ENCODE peak calls at places on chromosome 10, in eight cellular contexts. Q is HT1080; J is AG04449; X is A172; O is foreskin fibroblast; G is activated CD8-positive, alpha-beta memory T cell treated with anti-CD3 and anti-CD28 coated beads for 24 hours; T is Daoy; I is T-cell. F is an unnamed sample.

GRCh38 chr10:100939763-100940344 is 27.1 kb downstream of the SLF2 start:
- DNase-seq in Q (no peak), J (peak), X (no peak), O (no peak), G (no peak), T (no peak), I (no peak), F (no peak)

GRCh38 chr10:132961864-132962622 is 19.7 kb upstream of the CFAP46 start:
- DNase-seq in Q (peak), J (no peak), X (no peak), O (peak), G (peak), T (peak), I (peak), F (peak)

GRCh38 chr10:97726636-97727178 is 10.2 kb upstream of the ZFYVE27 start:
- DNase-seq in Q (peak), J (no peak), X (peak), O (peak), G (no peak), T (peak), I (no peak), F (peak)

GRCh38 chr10:58554316-58554715 is 41.6 kb downstream of the BICC1 start:
- DNase-seq in Q (no peak), J (no peak), X (no peak), O (no peak), G (no peak), T (no peak), I (no peak), F (no peak)

GRCh38 chr10:112484399-112484798 is 37.4 kb downstream of the VTI1A start:
- DNase-seq in Q (no peak), J (no peak), X (no peak), O (no peak), G (no peak), T (no peak), I (no peak), F (no peak)

GRCh38 chr10:124478517-124478916 is 16.9 kb downstream of the LHPP start:
- DNase-seq in Q (no peak), J (no peak), X (no peak), O (no peak), G (no peak), T (no peak), I (no peak), F (no peak)

GRCh38 chr10:95447733-95448132 is 113.4 kb downstream of the SORBS1 start:
- DNase-seq in Q (no peak), J (no peak), X (no peak), O (no peak), G (no peak), T (peak), I (no peak), F (no peak)

GRCh38 chr10:5817322-5818047 is 4.3 kb upstream of the GDI2 start:
- DNase-seq in Q (no peak), J (no peak), X (no peak), O (no peak), G (peak), T (no peak), I (no peak), F (no peak)

GRCh38 chr10:132591166-132591971 is 53.8 kb downstream of the INPP5A start:
- DNase-seq in Q (peak), J (no peak), X (peak), O (peak), G (no peak), T (peak), I (no peak), F (no peak)

GRCh38 chr10:96612052-96612830 is 25.4 kb upstream of the TM9SF3 start:
- DNase-seq in Q (no peak), J (no peak), X (no peak), O (no peak), G (no peak), T (no peak), I (no peak), F (no peak)

GRCh38 chr10:4982764-4983226 is 19.6 kb downstream of the AKR1C1 start:
- DNase-seq in Q (no peak), J (no peak), X (peak), O (peak), G (no peak), T (peak), I (no peak), F (peak)

GRCh38 chr10:100781145-100781665 is 35.8 kb downstream of the PAX2 start:
- DNase-seq in Q (no peak), J (no peak), X (no peak), O (no peak), G (no peak), T (no peak), I (no peak), F (no peak)

GRCh38 chr10:79638318-79638717 is 27.6 kb downstream of the SFTPA1 start:
- DNase-seq in Q (no peak), J (no peak), X (no peak), O (no peak), G (no peak), T (no peak), I (no peak), F (no peak)

GRCh38 chr10:621500-621899 is 68.0 kb downstream of the DIP2C start:
- DNase-seq in Q (no peak), J (no peak), X (no peak), O (no peak), G (no peak), T (no peak), I (no peak), F (no peak)

GRCh38 chr10:132632851-132633684 is 95.5 kb downstream of the INPP5A start:
- DNase-seq in Q (no peak), J (no peak), X (peak), O (no peak), G (no peak), T (no peak), I (no peak), F (no peak)

GRCh38 chr10:5942471-5942870 is 34.9 kb downstream of the IL15RA start:
- DNase-seq in Q (no peak), J (no peak), X (no peak), O (no peak), G (no peak), T (no peak), I (no peak), F (no peak)

GRCh38 chr10:129939416-129940275 is 24.4 kb downstream of the EBF3 start:
- DNase-seq in Q (no peak), J (no peak), X (no peak), O (no peak), G (no peak), T (no peak), I (no peak), F (no peak)

GRCh38 chr10:123999956-124000615 is 93.3 kb downstream of the CHST15 start:
- DNase-seq in Q (no peak), J (no peak), X (no peak), O (no peak), G (no peak), T (no peak), I (no peak), F (no peak)

GRCh38 chr10:125201791-125202622 is 41.6 kb upstream of the CTBP2 start:
- DNase-seq in Q (no peak), J (no peak), X (no peak), O (no peak), G (no peak), T (no peak), I (no peak), F (no peak)

GRCh38 chr10:91672021-91672608 is 39.2 kb upstream of the PPP1R3C start:
- DNase-seq in Q (peak), J (peak), X (peak), O (peak), G (no peak), T (peak), I (no peak), F (no peak)

GRCh38 chr10:70838270-70838669 is 22.5 kb downstream of the SGPL1 start:
- DNase-seq in Q (no peak), J (no peak), X (no peak), O (no peak), G (no peak), T (no peak), I (no peak), F (no peak)

GRCh38 chr10:61047788-61048560 is 104.0 kb upstream of the RHOBTB1 start:
- DNase-seq in Q (peak), J (no peak), X (peak), O (no peak), G (no peak), T (no peak), I (no peak), F (no peak)

GRCh38 chr10:30282226-30282625 is 66.9 kb downstream of the MTPAP start:
- DNase-seq in Q (peak), J (no peak), X (no peak), O (no peak), G (no peak), T (no peak), I (no peak), F (no peak)

GRCh38 chr10:127877701-127878100 is 15.0 kb downstream of the CLRN3 start:
- DNase-seq in Q (peak), J (no peak), X (no peak), O (no peak), G (no peak), T (no peak), I (no peak), F (no peak)

GRCh38 chr10:89830623-89831022 is 129.2 kb downstream of the KIF20B start:
- DNase-seq in Q (no peak), J (no peak), X (no peak), O (no peak), G (no peak), T (no peak), I (no peak), F (no peak)

GRCh38 chr10:80589726-80590373 is 52.1 kb downstream of the SH2D4B start:
- DNase-seq in Q (no peak), J (no peak), X (no peak), O (no peak), G (no peak), T (no peak), I (no peak), F (no peak)

GRCh38 chr10:11578802-11579255 is 32.6 kb downstream of the USP6NL start:
- DNase-seq in Q (no peak), J (no peak), X (no peak), O (no peak), G (no peak), T (no peak), I (no peak), F (no peak)

GRCh38 chr10:125002044-125002422 is 60.1 kb downstream of the ZRANB1 start:
- DNase-seq in Q (no peak), J (no peak), X (no peak), O (no peak), G (no peak), T (no peak), I (no peak), F (no peak)

GRCh38 chr10:80131499-80131901 is 1.0 kb upstream of the PLAC9 start:
- DNase-seq in Q (no peak), J (no peak), X (peak), O (no peak), G (no peak), T (no peak), I (no peak), F (no peak)

GRCh38 chr10:75400163-75400768 is 1.3 kb downstream of the ZNF503 start:
- DNase-seq in Q (no peak), J (no peak), X (no peak), O (no peak), G (no peak), T (peak), I (no peak), F (no peak)

GRCh38 chr10:101287922-101288638 is 58.8 kb upstream of the LBX1 start:
- DNase-seq in Q (peak), J (no peak), X (no peak), O (no peak), G (no peak), T (peak), I (no peak), F (no peak)

GRCh38 chr10:59538623-59539022 is 171.0 kb downstream of the SLC16A9 start:
- DNase-seq in Q (no peak), J (no peak), X (no peak), O (no peak), G (no peak), T (no peak), I (no peak), F (no peak)

GRCh38 chr10:124949543-124949942 is 7.6 kb downstream of the ZRANB1 start:
- DNase-seq in Q (no peak), J (no peak), X (no peak), O (no peak), G (no peak), T (no peak), I (no peak), F (no peak)

GRCh38 chr10:13708256-13708990 is 121.7 kb downstream of the PRPF18 start:
- DNase-seq in Q (no peak), J (no peak), X (no peak), O (no peak), G (no peak), T (peak), I (no peak), F (no peak)

GRCh38 chr10:121683803-121684202 is 85.6 kb upstream of the FGFR2 start:
- DNase-seq in Q (no peak), J (no peak), X (no peak), O (no peak), G (no peak), T (no peak), I (no peak), F (no peak)

GRCh38 chr10:115417585-115418265 is 324.6 kb downstream of the ATRNL1 start:
- DNase-seq in Q (peak), J (peak), X (peak), O (peak), G (no peak), T (peak), I (no peak), F (no peak)

GRCh38 chr10:13016886-13017285 is 15.4 kb upstream of the CCDC3 start:
- DNase-seq in Q (no peak), J (no peak), X (no peak), O (no peak), G (no peak), T (no peak), I (no peak), F (no peak)

GRCh38 chr10:59106441-59106840 is 70.0 kb upstream of the PHYHIPL start:
- DNase-seq in Q (no peak), J (no peak), X (no peak), O (no peak), G (no peak), T (no peak), I (no peak), F (no peak)